ENCODE peak calls at places on chromosomes 3 and 15, in five cellular contexts. T is lower lobe of right lung, G is GM20000, Z is coronary artery, E is cardiac muscle cell. H is an unnamed sample.
A peak's percentile ranks its signal among the peaks of the same experiment; 100 is the strongest.

GRCh38 chr15:25739687-25740121 is 123.4 kb downstream of the ATP10A start:
- DNase-seq in Z (no peak), T (no peak), G (no peak), E (peak; percentile 47), H (no peak)

GRCh38 chr15:89115547-89115946 is 27.3 kb downstream of the ABHD2 start:
- DNase-seq in G (no peak), T (no peak), Z (no peak), E (no peak), H (no peak)

GRCh38 chr3:69094467-69095205 is 9.9 kb downstream of the ARL6IP5 start:
- DNase-seq in Z (no peak), E (peak; percentile 41), G (no peak), T (no peak), H (no peak)

GRCh38 chr3:109363634-109364033 is 26.3 kb upstream of the DPPA4 start:
- DNase-seq in G (no peak), E (no peak), T (no peak), Z (no peak), H (no peak)

GRCh38 chr3:117842086-117842485 is 1132.5 kb downstream of the TUSC7 start:
- DNase-seq in G (no peak), E (no peak), Z (no peak), T (no peak), H (no peak)

GRCh38 chr15:48869966-48870365 is 8.0 kb upstream of the EID1 start:
- DNase-seq in G (no peak), E (no peak), Z (no peak), T (no peak), H (no peak)

GRCh38 chr15:32908921-32909320 is 191.1 kb downstream of the GREM1 start:
- DNase-seq in E (peak; percentile 84), G (no peak), Z (no peak), T (no peak), H (no peak)

GRCh38 chr3:99400352-99400751 is 238.0 kb upstream of the COL8A1 start:
- DNase-seq in G (no peak), Z (no peak), E (no peak), T (no peak), H (no peak)

GRCh38 chr3:128701342-128702212 is 24.4 kb upstream of the RAB7A start:
- DNase-seq in E (no peak), T (no peak), Z (no peak), G (no peak), H (no peak)

GRCh38 chr3:57397175-57398026 is 104.9 kb upstream of the ASB14 start:
- DNase-seq in T (no peak), G (peak; percentile 66), E (peak; percentile 75), Z (no peak), H (peak; percentile 6)

GRCh38 chr3:144032531-144033234 is 61.1 kb downstream of the DIPK2A start:
- DNase-seq in G (peak; percentile 32), Z (no peak), E (no peak), T (no peak), H (no peak)

GRCh38 chr15:27846722-27847420 is 252.2 kb downstream of the OCA2 start:
- DNase-seq in G (no peak), T (no peak), Z (no peak), E (no peak), H (no peak)

GRCh38 chr3:185335799-185336198 is 27.1 kb upstream of the MAP3K13 start:
- DNase-seq in E (peak; percentile 25), G (no peak), T (no peak), Z (no peak), H (no peak)

GRCh38 chr15:29104566-29104880 is 165.1 kb downstream of the NSMCE3 start:
- DNase-seq in G (no peak), Z (no peak), E (no peak), T (no peak), H (no peak)

GRCh38 chr3:86954751-86955150 is 36.2 kb downstream of the VGLL3 start:
- DNase-seq in T (no peak), G (no peak), E (no peak), Z (no peak), H (no peak)

GRCh38 chr15:89662893-89663673 is 7.8 kb upstream of the KIF7 start:
- DNase-seq in G (peak; percentile 8), T (peak; percentile 47), E (peak; percentile 98), Z (peak; percentile 91), H (no peak)

GRCh38 chr3:38374221-38374620 is 27.6 kb downstream of the XYLB start:
- DNase-seq in T (no peak), E (no peak), G (no peak), Z (no peak), H (no peak)

GRCh38 chr3:187770224-187770623 is 25.0 kb upstream of the BCL6 start:
- DNase-seq in Z (no peak), T (no peak), E (no peak), G (peak; percentile 32), H (no peak)

GRCh38 chr3:143832433-143832832 is 15.8 kb downstream of the SLC9A9 start:
- DNase-seq in G (no peak), Z (no peak), T (no peak), E (no peak), H (no peak)

GRCh38 chr15:33500432-33500831 is 189.7 kb downstream of the RYR3 start:
- DNase-seq in T (no peak), Z (no peak), E (no peak), G (no peak), H (no peak)

GRCh38 chr3:157938154-157938774 is 168.0 kb downstream of the SHOX2 start:
- DNase-seq in Z (no peak), G (no peak), T (no peak), E (peak; percentile 38), H (no peak)

GRCh38 chr15:61759639-61760038 is 300.6 kb downstream of the VPS13C start:
- DNase-seq in G (no peak), T (no peak), Z (no peak), E (no peak), H (no peak)
- TF ChIP-seq CTCF in G (no peak), T (no peak), Z (no peak), E (no peak), H (no peak)

DNA sequence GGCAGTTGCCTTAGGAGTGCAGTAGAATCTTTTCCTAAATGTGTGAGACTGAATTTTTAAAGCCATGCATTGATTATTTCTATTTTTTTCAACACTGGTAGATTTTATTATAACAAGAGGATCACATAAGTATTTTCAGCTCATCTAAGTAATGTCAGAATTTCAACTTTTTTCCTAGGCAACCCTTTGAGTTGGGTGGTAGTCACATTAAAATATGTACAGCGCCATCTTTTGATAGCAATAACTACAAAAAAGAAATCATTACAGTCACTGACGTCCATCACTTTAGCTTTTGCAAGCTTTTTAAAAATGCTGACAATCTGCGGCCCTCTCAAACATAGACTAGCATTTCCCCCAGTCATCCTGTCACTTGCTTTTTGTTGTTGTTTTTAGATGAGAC is 384.2 kb upstream of the KCNMB2 start:
- DNase-seq in T (no peak), G (no peak), Z (no peak), E (peak; percentile 26), H (no peak)
- TF ChIP-seq CTCF in T (no peak), G (no peak), Z (no peak), E (no peak), H (no peak)

GRCh38 chr3:67863869-67864268 is 209.5 kb upstream of the SUCLG2 start:
- DNase-seq in T (no peak), E (no peak), G (no peak), Z (no peak), H (no peak)
- TF ChIP-seq CTCF in T (no peak), E (no peak), G (no peak), Z (no peak), H (peak; percentile 24)

DNA sequence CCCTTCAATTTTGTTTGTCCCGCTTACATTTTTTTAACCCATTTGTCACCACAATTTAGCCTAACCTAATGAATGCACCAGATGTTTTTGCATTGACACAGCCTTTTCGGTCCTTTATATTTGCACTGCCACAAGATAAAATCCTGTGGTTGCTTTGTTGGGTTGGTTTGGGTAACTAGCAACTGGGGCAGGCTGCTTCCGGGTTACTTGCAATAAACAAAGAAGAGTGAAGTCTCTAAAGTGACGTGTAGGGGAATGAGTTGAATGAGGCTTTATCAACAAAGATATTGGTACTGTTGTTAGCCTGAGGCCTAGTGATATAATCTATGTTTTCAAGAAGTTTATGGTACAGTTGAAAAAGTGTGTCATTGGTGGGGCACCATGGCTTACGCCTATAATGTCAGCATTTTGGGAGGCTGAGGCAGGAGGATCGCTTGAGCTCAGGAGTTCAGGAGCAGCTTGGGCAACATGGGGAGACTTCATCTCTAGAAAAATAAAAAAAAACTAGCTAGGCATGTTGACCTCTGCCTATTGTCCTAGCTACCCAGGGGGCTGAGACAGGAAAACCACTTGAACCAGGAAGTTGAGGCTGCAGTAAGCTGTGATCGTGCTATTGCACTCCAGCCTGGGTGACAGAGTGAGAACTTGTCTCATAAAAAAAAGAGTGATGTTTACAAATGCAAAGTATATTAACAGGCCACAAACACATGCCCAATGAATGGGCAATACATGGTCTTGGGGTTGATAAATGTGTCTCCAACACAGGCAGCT is 121.8 kb downstream of the OXSM start:
- DNase-seq in E (no peak), G (no peak), Z (no peak), T (no peak), H (no peak)
- TF ChIP-seq CTCF in E (no peak), G (no peak), Z (no peak), T (no peak), H (no peak)

GRCh38 chr3:25679642-25680302 is 15.1 kb upstream of the TOP2B start:
- DNase-seq in T (no peak), G (no peak), Z (no peak), E (no peak), H (no peak)

GRCh38 chr3:25679166-25679565 is 14.5 kb upstream of the TOP2B start:
- DNase-seq in Z (no peak), T (no peak), E (no peak), G (no peak), H (no peak)

GRCh38 chr3:25674670-25675069 is 10.0 kb upstream of the TOP2B start:
- DNase-seq in G (no peak), T (no peak), Z (no peak), E (no peak), H (no peak)

GRCh38 chr3:25678581-25678980 is 13.9 kb upstream of the TOP2B start:
- DNase-seq in G (no peak), E (no peak), T (no peak), Z (no peak), H (no peak)

DNA sequence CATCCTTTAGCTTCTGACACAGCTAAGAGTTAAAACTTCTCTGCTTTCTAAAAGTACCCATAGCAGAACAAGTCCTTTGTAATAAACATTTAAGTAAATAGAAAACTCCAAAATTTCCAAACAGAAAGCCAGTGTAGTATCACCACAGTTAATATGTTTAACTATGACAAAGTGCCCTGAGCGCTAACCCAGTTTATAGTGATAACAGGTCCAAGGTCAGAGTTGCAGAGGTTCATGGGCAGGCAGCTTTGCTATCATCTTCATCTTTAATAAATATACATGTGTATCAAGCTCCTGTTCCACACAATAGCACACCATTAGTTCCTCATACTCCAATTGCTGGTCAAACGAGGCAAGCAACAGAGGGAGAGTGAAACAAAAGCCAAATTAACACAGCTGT is 12.4 kb upstream of the TOP2B start:
- DNase-seq in T (no peak), G (no peak), E (no peak), Z (no peak), H (no peak)
- TF ChIP-seq CTCF in T (no peak), G (no peak), E (no peak), Z (no peak), H (no peak)

GRCh38 chr3:10281951-10282350 is 10.8 kb downstream of the GHRL start:
- DNase-seq in T (no peak), G (no peak), Z (no peak), E (peak; percentile 28), H (no peak)
- TF ChIP-seq CTCF in T (no peak), G (no peak), Z (no peak), E (no peak), H (no peak)